ENCODE peak calls at places on chromosomes 13 and 19, in eight cellular contexts. One of them, this sample, is unnamed.

GRCh38 chr13:102798653-102799543 is at the start of the genes BIVM and POGLUT2:
- DNase-seq in H1: peak; percentile 89
- DNase-seq in BE2C: peak; percentile 96
- DNase-seq in endodermal cell: peak; percentile 98
- DNase-seq in CD8-positive, alpha-beta T cell: peak; percentile 42
- DNase-seq in left lung: peak; percentile 92
- DNase-seq in brain microvascular endothelial cell: peak; percentile 95
- DNase-seq in fibroblast of lung: peak; percentile 94
- DNase-seq in this sample: peak; percentile 55

GRCh38 chr13:37403776-37404497 is 194.6 kb downstream of the POSTN start:
- DNase-seq in BE2C: no peak
- DNase-seq in H1: no peak
- DNase-seq in endodermal cell: no peak
- DNase-seq in brain microvascular endothelial cell: peak; percentile 87
- DNase-seq in fibroblast of lung: peak; percentile 99
- DNase-seq in CD8-positive, alpha-beta T cell: no peak
- DNase-seq in left lung: no peak
- DNase-seq in this sample: peak; percentile 37

GRCh38 chr13:52599853-52600603 is 42.2 kb upstream of the HNRNPA1L2 start:
- DNase-seq in CD8-positive, alpha-beta T cell: no peak
- DNase-seq in endodermal cell: peak; percentile 86
- DNase-seq in left lung: no peak
- DNase-seq in H1: peak; percentile 75
- DNase-seq in brain microvascular endothelial cell: no peak
- DNase-seq in BE2C: peak; percentile 73
- DNase-seq in fibroblast of lung: peak; percentile 35
- DNase-seq in this sample: no peak

GRCh38 chr19:39397360-39398296 is 6.5 kb downstream of the MED29 start:
- DNase-seq in left lung: peak; percentile 91
- DNase-seq in H1: peak; percentile 95
- DNase-seq in BE2C: peak; percentile 92
- DNase-seq in CD8-positive, alpha-beta T cell: peak; percentile 88
- DNase-seq in brain microvascular endothelial cell: peak; percentile 81
- DNase-seq in fibroblast of lung: peak; percentile 63
- DNase-seq in endodermal cell: peak; percentile 97
- DNase-seq in this sample: no peak

GRCh38 chr13:23652909-23653726 is 82.9 kb downstream of the TNFRSF19 start:
- DNase-seq in CD8-positive, alpha-beta T cell: no peak
- DNase-seq in endodermal cell: no peak
- DNase-seq in H1: no peak
- DNase-seq in brain microvascular endothelial cell: peak; percentile 67
- DNase-seq in left lung: no peak
- DNase-seq in fibroblast of lung: no peak
- DNase-seq in BE2C: no peak
- DNase-seq in this sample: no peak

GRCh38 chr19:4175669-4175931 is 6.8 kb downstream of the SIRT6 start:
- DNase-seq in brain microvascular endothelial cell: no peak
- DNase-seq in left lung: no peak
- DNase-seq in H1: no peak
- DNase-seq in CD8-positive, alpha-beta T cell: no peak
- DNase-seq in BE2C: no peak
- DNase-seq in fibroblast of lung: no peak
- DNase-seq in endodermal cell: peak; percentile 32
- DNase-seq in this sample: no peak

GRCh38 chr19:47507031-47507430 is 7.8 kb downstream of the NAPA start:
- DNase-seq in brain microvascular endothelial cell: no peak
- DNase-seq in fibroblast of lung: no peak
- DNase-seq in endodermal cell: no peak
- DNase-seq in CD8-positive, alpha-beta T cell: no peak
- DNase-seq in H1: no peak
- DNase-seq in BE2C: no peak
- DNase-seq in left lung: no peak
- DNase-seq in this sample: no peak

GRCh38 chr19:44142014-44142523 is 715 bp downstream of the ZNF234 start:
- DNase-seq in CD8-positive, alpha-beta T cell: no peak
- DNase-seq in left lung: no peak
- DNase-seq in brain microvascular endothelial cell: peak; percentile 23
- DNase-seq in fibroblast of lung: peak; percentile 44
- DNase-seq in H1: peak; percentile 45
- DNase-seq in BE2C: no peak
- DNase-seq in endodermal cell: peak; percentile 48
- DNase-seq in this sample: no peak

GRCh38 chr13:73216381-73216831 is 157.6 kb downstream of the KLF5 start:
- DNase-seq in H1: no peak
- DNase-seq in CD8-positive, alpha-beta T cell: no peak
- DNase-seq in left lung: no peak
- DNase-seq in endodermal cell: no peak
- DNase-seq in brain microvascular endothelial cell: no peak
- DNase-seq in fibroblast of lung: peak; percentile 65
- DNase-seq in BE2C: no peak
- DNase-seq in this sample: peak; percentile 98

GRCh38 chr19:12720851-12721655 is 2.7 kb downstream of the TNPO2 start:
- DNase-seq in brain microvascular endothelial cell: no peak
- DNase-seq in fibroblast of lung: peak; percentile 25
- DNase-seq in left lung: no peak
- DNase-seq in CD8-positive, alpha-beta T cell: no peak
- DNase-seq in BE2C: no peak
- DNase-seq in endodermal cell: peak; percentile 59
- DNase-seq in H1: peak; percentile 56
- DNase-seq in this sample: no peak

GRCh38 chr13:51594432-51594831 is 10.2 kb downstream of the WDFY2 start:
- DNase-seq in endodermal cell: no peak
- DNase-seq in H1: no peak
- DNase-seq in fibroblast of lung: no peak
- DNase-seq in CD8-positive, alpha-beta T cell: no peak
- DNase-seq in left lung: no peak
- DNase-seq in brain microvascular endothelial cell: no peak
- DNase-seq in BE2C: no peak
- DNase-seq in this sample: no peak

GRCh38 chr13:44854264-44855060 is 134.8 kb downstream of the NUFIP1 start:
- DNase-seq in brain microvascular endothelial cell: no peak
- DNase-seq in BE2C: no peak
- DNase-seq in H1: no peak
- DNase-seq in fibroblast of lung: no peak
- DNase-seq in CD8-positive, alpha-beta T cell: no peak
- DNase-seq in endodermal cell: no peak
- DNase-seq in left lung: peak; percentile 59
- DNase-seq in this sample: no peak

GRCh38 chr13:36706755-36707154 is 32.9 kb downstream of the SERTM1 start:
- DNase-seq in endodermal cell: no peak
- DNase-seq in H1: no peak
- DNase-seq in CD8-positive, alpha-beta T cell: no peak
- DNase-seq in left lung: no peak
- DNase-seq in brain microvascular endothelial cell: peak; percentile 74
- DNase-seq in BE2C: no peak
- DNase-seq in fibroblast of lung: peak; percentile 98
- DNase-seq in this sample: no peak

GRCh38 chr13:27362064-27362751 is 62.2 kb upstream of the GTF3A start:
- DNase-seq in endodermal cell: peak; percentile 97
- DNase-seq in H1: peak; percentile 95
- DNase-seq in left lung: peak; percentile 86
- DNase-seq in BE2C: peak; percentile 89
- DNase-seq in CD8-positive, alpha-beta T cell: peak; percentile 56
- DNase-seq in brain microvascular endothelial cell: peak; percentile 72
- DNase-seq in fibroblast of lung: peak; percentile 66
- DNase-seq in this sample: no peak

GRCh38 chr19:58086825-58087710 is 11.0 kb downstream of the ZSCAN18 start:
- DNase-seq in brain microvascular endothelial cell: no peak
- DNase-seq in left lung: no peak
- DNase-seq in H1: no peak
- DNase-seq in fibroblast of lung: no peak
- DNase-seq in endodermal cell: no peak
- DNase-seq in BE2C: no peak
- DNase-seq in CD8-positive, alpha-beta T cell: no peak
- DNase-seq in this sample: no peak

DNA sequence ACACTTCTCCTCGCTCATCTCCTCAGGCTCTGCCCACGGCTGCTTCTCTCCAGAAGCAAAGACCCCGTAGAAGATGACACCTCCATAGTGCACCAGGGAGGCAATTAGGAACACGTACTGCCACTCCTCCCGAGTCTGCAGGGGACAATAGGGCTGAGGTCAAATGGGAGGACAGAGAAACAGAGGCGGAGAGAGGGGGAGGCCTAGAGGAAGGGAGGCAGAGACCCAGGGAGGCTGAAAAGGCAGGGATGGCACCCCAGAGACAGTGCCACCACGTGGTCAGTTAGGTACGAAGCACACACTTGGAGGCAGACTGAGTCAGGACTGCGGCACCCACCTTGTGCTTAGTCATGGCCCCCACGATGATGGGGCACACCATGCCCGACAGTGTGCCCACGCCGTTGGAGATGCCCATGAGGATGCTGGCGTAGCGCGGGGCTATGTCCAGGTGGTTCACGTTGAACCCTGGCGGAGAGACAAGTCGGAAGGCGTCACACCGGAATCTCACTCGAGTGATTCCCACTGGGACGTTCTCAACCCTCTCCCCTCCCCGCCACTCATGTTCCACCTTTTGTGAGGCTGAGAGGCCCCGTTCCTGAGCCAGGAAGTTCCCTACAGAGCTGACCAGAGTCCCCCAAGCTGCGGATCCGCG is 5.6 kb downstream of the GFY start:
- DNase-seq in BE2C: no peak
- DNase-seq in H1: no peak
- DNase-seq in brain microvascular endothelial cell: no peak
- DNase-seq in CD8-positive, alpha-beta T cell: no peak
- DNase-seq in endodermal cell: no peak
- DNase-seq in left lung: no peak
- DNase-seq in fibroblast of lung: no peak
- DNase-seq in this sample: no peak
- TF ChIP-seq CTCF in BE2C: peak; percentile 36
- TF ChIP-seq CTCF in H1: peak; percentile 85
- TF ChIP-seq CTCF in brain microvascular endothelial cell: peak; percentile 50
- TF ChIP-seq CTCF in CD8-positive, alpha-beta T cell: peak; percentile 26
- TF ChIP-seq CTCF in endodermal cell: peak; percentile 59
- TF ChIP-seq CTCF in left lung: no peak
- TF ChIP-seq CTCF in fibroblast of lung: no peak
- TF ChIP-seq CTCF in this sample: peak; percentile 18

DNA sequence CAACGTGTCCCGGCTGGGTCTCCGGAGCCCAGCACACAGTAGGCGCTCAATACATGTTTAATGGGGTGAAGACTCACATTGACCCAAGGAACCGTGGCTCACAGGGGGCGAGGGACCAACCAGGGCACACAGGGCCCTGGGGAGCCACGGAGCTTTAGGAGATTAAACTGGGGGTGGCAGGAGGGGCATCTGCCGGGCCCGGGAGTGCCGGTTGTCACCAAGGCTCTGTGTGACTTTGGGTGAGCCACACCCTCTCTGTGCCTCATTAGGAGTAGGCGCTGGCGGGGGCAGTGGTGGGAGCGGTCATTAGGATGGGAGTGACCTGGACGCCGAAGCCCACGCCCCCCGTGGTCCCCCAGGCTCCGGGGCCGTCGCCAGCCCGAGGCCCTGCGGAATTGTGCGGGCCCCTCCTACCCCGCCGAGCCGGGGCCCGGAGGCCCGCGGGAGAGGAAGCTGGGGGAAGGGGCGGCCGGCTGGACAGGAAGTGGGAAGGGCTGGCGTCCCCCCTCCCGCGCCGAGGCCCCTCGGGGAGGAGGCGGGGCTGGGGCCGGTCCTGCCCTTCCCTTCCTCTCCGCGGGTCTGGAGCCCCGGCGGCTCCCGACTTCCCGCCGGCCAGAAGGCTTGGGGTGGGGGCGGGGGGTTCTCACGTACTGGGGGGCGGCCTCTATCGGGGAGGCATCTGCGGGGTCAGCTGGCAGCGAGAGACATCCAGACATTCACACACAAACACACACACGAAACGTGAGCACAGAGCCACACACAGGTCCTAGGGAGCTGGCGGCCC is 1.8 kb upstream of the SSBP4 start:
- DNase-seq in fibroblast of lung: peak; percentile 83
- DNase-seq in endodermal cell: peak; percentile 89
- DNase-seq in brain microvascular endothelial cell: peak; percentile 56
- DNase-seq in H1: peak; percentile 85
- DNase-seq in BE2C: peak; percentile 86
- DNase-seq in CD8-positive, alpha-beta T cell: no peak
- DNase-seq in left lung: peak; percentile 91
- DNase-seq in this sample: no peak
- H3K4me3 ChIP-seq in fibroblast of lung: peak overlapping the region; percentile 48
- H3K4me3 ChIP-seq in endodermal cell: peak overlapping the region; percentile 82
- H3K4me3 ChIP-seq in brain microvascular endothelial cell: peak overlapping the region; percentile 36
- H3K4me3 ChIP-seq in H1: peak overlapping the region; percentile 19
- H3K4me3 ChIP-seq in BE2C: peak overlapping the region; percentile 43
- H3K4me3 ChIP-seq in CD8-positive, alpha-beta T cell: peak overlapping the region; percentile 51
- H3K4me3 ChIP-seq in left lung: peak overlapping the region; percentile 58
- H3K4me3 ChIP-seq in this sample: peak overlapping the region; percentile 35

DNA sequence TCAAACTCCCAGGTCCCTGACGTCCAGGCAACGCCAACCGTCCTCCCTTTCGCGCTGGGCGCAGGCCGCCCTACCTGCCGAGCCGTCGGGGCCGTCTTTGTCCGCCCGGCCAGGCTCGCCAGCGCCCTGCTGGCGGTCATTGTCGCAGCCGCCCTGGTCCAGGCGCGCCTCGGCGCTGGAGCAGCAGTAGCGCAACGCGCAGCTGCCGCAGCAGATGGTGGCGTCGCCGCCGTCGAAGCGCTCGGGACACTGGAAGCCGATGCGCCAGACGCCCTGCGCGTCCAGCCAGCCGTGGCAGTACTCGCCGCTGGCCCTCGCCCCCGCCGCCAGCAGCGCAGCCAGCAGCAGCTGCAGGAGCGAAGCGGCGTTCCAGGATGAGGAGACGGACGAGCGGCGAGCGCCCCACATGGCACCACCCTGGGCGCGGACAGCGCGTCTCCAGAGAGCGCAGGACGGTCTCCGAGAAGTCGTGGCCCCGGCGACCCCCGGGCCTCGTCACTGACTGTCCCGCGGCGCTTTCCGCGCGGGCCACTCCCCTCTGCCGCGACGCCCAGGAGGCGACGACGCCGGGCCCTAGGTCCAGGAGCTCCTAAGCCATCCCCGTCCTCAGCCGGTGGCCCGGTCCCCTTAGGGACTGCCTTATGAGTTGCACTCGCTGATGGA is 1.1 kb downstream of the SHISA2 start:
- DNase-seq in endodermal cell: peak; percentile 89
- DNase-seq in left lung: no peak
- DNase-seq in BE2C: peak; percentile 18
- DNase-seq in brain microvascular endothelial cell: no peak
- DNase-seq in fibroblast of lung: peak; percentile 48
- DNase-seq in H1: peak; percentile 80
- DNase-seq in CD8-positive, alpha-beta T cell: no peak
- DNase-seq in this sample: no peak
- H3K27me3 ChIP-seq in endodermal cell: peaks cover 13% of the 10 kb centered on the region
- H3K27me3 ChIP-seq in left lung: peaks cover 37% of the 10 kb centered on the region
- H3K27me3 ChIP-seq in BE2C: peaks cover 72% of the 10 kb centered on the region
- H3K27me3 ChIP-seq in brain microvascular endothelial cell: no peaks in the 10 kb centered on the region
- H3K27me3 ChIP-seq in fibroblast of lung: peaks cover 32% of the 10 kb centered on the region
- H3K27me3 ChIP-seq in H1: peaks cover 24% of the 10 kb centered on the region
- H3K27me3 ChIP-seq in CD8-positive, alpha-beta T cell: peaks cover 7% of the 10 kb centered on the region
- H3K27me3 ChIP-seq in this sample: peaks cover 25% of the 10 kb centered on the region

DNA sequence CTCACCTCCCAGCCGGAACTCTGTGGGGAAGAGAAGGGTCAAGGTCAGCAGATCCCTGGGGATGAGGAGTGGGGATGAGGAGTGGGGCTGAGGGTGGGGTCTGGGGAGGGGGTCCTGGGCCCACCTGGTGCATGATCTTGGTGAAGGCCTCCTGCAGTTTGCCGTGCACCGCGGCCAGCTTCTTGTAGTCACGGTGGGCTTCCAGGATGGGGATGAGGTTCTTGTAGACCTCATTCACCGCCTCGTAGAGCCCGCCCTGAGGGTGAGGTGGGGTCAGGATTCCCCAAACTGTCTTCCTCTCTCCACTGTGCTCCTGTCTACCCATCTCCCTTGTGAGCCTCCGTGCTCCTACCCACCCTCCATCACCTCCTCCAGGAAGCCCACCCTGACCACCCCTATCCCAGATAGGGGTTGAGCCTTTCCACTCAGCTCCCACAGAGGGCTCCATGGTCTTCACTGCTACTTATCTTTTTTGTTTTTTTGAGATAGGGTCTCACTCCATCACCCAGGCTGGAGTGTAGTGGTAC is 6.8 kb upstream of the KANK2 start:
- DNase-seq in endodermal cell: no peak
- DNase-seq in H1: no peak
- DNase-seq in fibroblast of lung: no peak
- DNase-seq in left lung: no peak
- DNase-seq in brain microvascular endothelial cell: no peak
- DNase-seq in BE2C: no peak
- DNase-seq in CD8-positive, alpha-beta T cell: no peak
- DNase-seq in this sample: no peak
- TF ChIP-seq CTCF in endodermal cell: no peak
- TF ChIP-seq CTCF in H1: no peak
- TF ChIP-seq CTCF in fibroblast of lung: no peak
- TF ChIP-seq CTCF in left lung: no peak
- TF ChIP-seq CTCF in brain microvascular endothelial cell: no peak
- TF ChIP-seq CTCF in BE2C: no peak
- TF ChIP-seq CTCF in CD8-positive, alpha-beta T cell: no peak
- TF ChIP-seq CTCF in this sample: no peak